ENCODE peak calls at places on chromosomes 5 and 9, in seven cellular contexts. P, M, J, C, X, Z and F are unnamed samples.

GRCh38 chr9:136170291-136170901 is 34.5 kb downstream of the LHX3 start:
- DNase-seq in P (no peak), M (peak; percentile 77), J (peak; percentile 71), C (peak; percentile 27), X (peak; percentile 81), Z (peak; percentile 57), F (no peak)

GRCh38 chr9:87333802-87334201 is 163.9 kb upstream of the DAPK1 start:
- DNase-seq in P (no peak), M (no peak), J (no peak), C (no peak), X (no peak), Z (no peak), F (no peak)

GRCh38 chr9:93676310-93677054 is 100.1 kb downstream of the PHF2 start:
- DNase-seq in P (no peak), M (no peak), J (no peak), C (no peak), X (no peak), Z (peak; percentile 40), F (no peak)

GRCh38 chr5:140801494-140801841 is 611 bp downstream of the PCDHA3 start:
- DNase-seq in P (no peak), M (peak; percentile 58), J (no peak), C (no peak), X (no peak), Z (no peak), F (no peak)

GRCh38 chr5:142997586-142997985 is 227.4 kb downstream of the ARHGAP26 start:
- DNase-seq in P (no peak), M (no peak), J (no peak), C (no peak), X (no peak), Z (no peak), F (no peak)

GRCh38 chr5:58965677-58966414 is 383.0 kb downstream of the RAB3C start:
- DNase-seq in P (no peak), M (peak; percentile 17), J (no peak), C (no peak), X (no peak), Z (no peak), F (no peak)

GRCh38 chr9:134622896-134623407 is 18.7 kb upstream of the COL5A1 start:
- DNase-seq in P (no peak), M (no peak), J (no peak), C (no peak), X (no peak), Z (peak; percentile 22), F (no peak)

GRCh38 chr9:35114921-35115341 is 731 bp downstream of the ATOSB start:
- DNase-seq in P (peak; percentile 27), M (peak; percentile 40), J (no peak), C (peak; percentile 89), X (no peak), Z (peak; percentile 71), F (peak; percentile 69)

GRCh38 chr5:36655171-36655570 is 48.8 kb downstream of the SLC1A3 start:
- DNase-seq in P (no peak), M (peak; percentile 48), J (no peak), C (peak; percentile 18), X (no peak), Z (no peak), F (no peak)

GRCh38 chr5:180717989-180718388 is 21.9 kb downstream of the OR2Y1 start:
- DNase-seq in P (no peak), M (no peak), J (no peak), C (no peak), X (no peak), Z (no peak), F (no peak)

GRCh38 chr5:1502737-1503120 is 21.0 kb downstream of the LPCAT1 start:
- DNase-seq in P (no peak), M (no peak), J (no peak), C (no peak), X (no peak), Z (no peak), F (no peak)

GRCh38 chr9:94084314-94084713 is at the start of gene PTPDC1:
- DNase-seq in P (peak; percentile 88), M (peak; percentile 88), J (no peak), C (no peak), X (no peak), Z (no peak), F (no peak)

GRCh38 chr9:119801311-119801710 is 432.1 kb upstream of the BRINP1 start:
- DNase-seq in P (no peak), M (no peak), J (no peak), C (no peak), X (no peak), Z (no peak), F (no peak)

GRCh38 chr9:3299872-3300271 is 225.9 kb downstream of the RFX3 start:
- DNase-seq in P (no peak), M (no peak), J (no peak), C (no peak), X (no peak), Z (no peak), F (no peak)

GRCh38 chr9:69314547-69314946 is 10.5 kb upstream of the ENTREP1 start:
- DNase-seq in P (peak; percentile 10), M (no peak), J (no peak), C (no peak), X (no peak), Z (no peak), F (no peak)

GRCh38 chr9:109031241-109031640 is 17.9 kb upstream of the CTNNAL1 start:
- DNase-seq in P (no peak), M (no peak), J (no peak), C (no peak), X (no peak), Z (no peak), F (no peak)

GRCh38 chr5:51567636-51568035 is 184.4 kb downstream of the ISL1 start:
- DNase-seq in P (no peak), M (no peak), J (no peak), C (no peak), X (no peak), Z (no peak), F (no peak)

GRCh38 chr5:180201051-180201987 is 7.7 kb downstream of the RASGEF1C start:
- DNase-seq in P (no peak), M (peak; percentile 91), J (no peak), C (peak; percentile 62), X (peak; percentile 81), Z (no peak), F (peak; percentile 12)

GRCh38 chr5:158154226-158155005 is 295.5 kb upstream of the CLINT1 start:
- DNase-seq in P (peak; percentile 75), M (no peak), J (no peak), C (no peak), X (no peak), Z (no peak), F (no peak)

GRCh38 chr9:80134487-80134886 is 562.7 kb downstream of the TLE4 start:
- DNase-seq in P (no peak), M (no peak), J (no peak), C (no peak), X (no peak), Z (no peak), F (no peak)

GRCh38 chr5:143398451-143399237 is 4.8 kb downstream of the NR3C1 start:
- DNase-seq in P (peak; percentile 45), M (no peak), J (no peak), C (peak; percentile 48), X (no peak), Z (no peak), F (no peak)

GRCh38 chr5:135140805-135141204 is 106.8 kb upstream of the PITX1 start:
- DNase-seq in P (peak; percentile 45), M (no peak), J (no peak), C (peak; percentile 9), X (no peak), Z (no peak), F (no peak)

GRCh38 chr5:176175101-176175852 is 62.9 kb upstream of the SIMC1 start:
- DNase-seq in P (no peak), M (no peak), J (no peak), C (no peak), X (no peak), Z (no peak), F (no peak)

GRCh38 chr5:170491479-170491878 is 12.3 kb upstream of the KCNIP1 start:
- DNase-seq in P (peak; percentile 91), M (no peak), J (no peak), C (peak; percentile 97), X (no peak), Z (no peak), F (peak; percentile 38)

GRCh38 chr9:104927216-104927911 is 591 bp downstream of the ABCA1 start:
- DNase-seq in P (peak; percentile 54), M (peak; percentile 59), J (peak; percentile 32), C (no peak), X (peak; percentile 46), Z (peak; percentile 79), F (no peak)

GRCh38 chr9:37635808-37636207 is 14.9 kb upstream of the FRMPD1 start:
- DNase-seq in P (no peak), M (no peak), J (no peak), C (no peak), X (no peak), Z (no peak), F (no peak)

GRCh38 chr9:112006361-112007020 is 109.9 kb downstream of the UGCG start:
- DNase-seq in P (peak; percentile 53), M (no peak), J (no peak), C (no peak), X (no peak), Z (no peak), F (no peak)

GRCh38 chr9:6467006-6467625 is 54.1 kb downstream of the UHRF2 start:
- DNase-seq in P (no peak), M (no peak), J (no peak), C (no peak), X (no peak), Z (no peak), F (no peak)

GRCh38 chr9:136721339-136722092 is 9.1 kb downstream of the DIPK1B start:
- DNase-seq in P (peak; percentile 78), M (no peak), J (no peak), C (no peak), X (no peak), Z (peak; percentile 55), F (no peak)

GRCh38 chr9:5630038-5630507 is 1.2 kb downstream of the RIC1 start:
- DNase-seq in P (peak; percentile 73), M (peak; percentile 33), J (no peak), C (peak; percentile 3), X (no peak), Z (no peak), F (no peak)

GRCh38 chr5:33049845-33050244 is 338.7 kb downstream of the NPR3 start:
- DNase-seq in P (peak; percentile 89), M (no peak), J (no peak), C (no peak), X (no peak), Z (no peak), F (no peak)

GRCh38 chr9:135577256-135577655 is 15.7 kb downstream of the PAEP start:
- DNase-seq in P (no peak), M (no peak), J (no peak), C (no peak), X (no peak), Z (peak; percentile 34), F (no peak)

GRCh38 chr5:144219869-144220268 is 49.2 kb downstream of the KCTD16 start:
- DNase-seq in P (no peak), M (no peak), J (no peak), C (no peak), X (no peak), Z (no peak), F (no peak)

GRCh38 chr5:157530226-157530972 is 45.2 kb downstream of the ADAM19 start:
- DNase-seq in P (no peak), M (no peak), J (no peak), C (no peak), X (no peak), Z (no peak), F (no peak)

GRCh38 chr5:78627766-78628165 is 20.8 kb downstream of the LHFPL2 start:
- DNase-seq in P (peak; percentile 66), M (no peak), J (no peak), C (no peak), X (no peak), Z (no peak), F (no peak)